ENCODE peak calls at places on chromosomes 5 and 9, in seven cellular contexts. V, H, K, A, X, J and B are unnamed samples.
A peak's percentile ranks its signal among the peaks of the same experiment; 100 is the strongest.

GRCh38 chr9:119026120-119026519 is 343.1 kb downstream of the BRINP1 start:
- DNase-seq in K (no peak), X (peak; percentile 86), H (no peak), A (peak; percentile 13), J (no peak), V (peak; percentile 54), B (no peak)

GRCh38 chr9:20043461-20043860 is 254.6 kb upstream of the SLC24A2 start:
- DNase-seq in X (no peak), A (no peak), H (no peak), J (no peak), V (no peak), K (no peak), B (no peak)

GRCh38 chr5:116864838-116865190 is 290.2 kb upstream of the SEMA6A start:
- DNase-seq in J (no peak), H (no peak), K (no peak), A (no peak), V (no peak), X (no peak), B (no peak)

GRCh38 chr9:133957328-133957727 is 34.8 kb downstream of the VAV2 start:
- DNase-seq in K (peak; percentile 73), X (no peak), A (peak; percentile 30), V (no peak), J (peak; percentile 30), H (no peak), B (no peak)

GRCh38 chr9:91790912-91791311 is 159.1 kb downstream of the ROR2 start:
- DNase-seq in J (no peak), K (no peak), X (no peak), V (no peak), H (no peak), A (no peak), B (no peak)

GRCh38 chr5:152593388-152593787 is 188.3 kb upstream of the NMUR2 start:
- DNase-seq in V (no peak), H (no peak), J (no peak), K (no peak), X (no peak), A (no peak), B (no peak)

GRCh38 chr5:145942202-145942601 is 5.8 kb downstream of the SH3RF2 start:
- DNase-seq in A (peak; percentile 85), H (peak; percentile 51), J (no peak), X (no peak), K (no peak), V (no peak), B (no peak)

GRCh38 chr9:117644607-117645244 is 59.5 kb upstream of the TLR4 start:
- DNase-seq in J (peak; percentile 78), K (peak; percentile 88), A (peak; percentile 77), X (peak; percentile 52), V (peak; percentile 54), H (peak; percentile 89), B (peak; percentile 61)

GRCh38 chr9:136943291-136944093 is 1.0 kb downstream of the FBXW5 start:
- DNase-seq in J (peak; percentile 71), A (no peak), H (peak; percentile 63), X (no peak), K (peak; percentile 92), V (no peak), B (no peak)

GRCh38 chr9:80664327-80665210 is 1024.8 kb downstream of the TLE1 start:
- DNase-seq in A (no peak), V (no peak), H (no peak), J (no peak), X (no peak), K (no peak), B (no peak)

GRCh38 chr9:133701981-133702797 is 36.0 kb downstream of the SARDH start:
- DNase-seq in A (no peak), H (peak; percentile 69), K (peak; percentile 86), V (no peak), X (no peak), J (peak; percentile 53), B (no peak)

GRCh38 chr5:138543730-138544104 is 681 bp upstream of the ETF1 start:
- DNase-seq in X (no peak), H (no peak), V (no peak), J (no peak), A (no peak), K (no peak), B (no peak)

GRCh38 chr9:92483896-92484545 is 1.7 kb upstream of the ASPN start:
- DNase-seq in V (no peak), A (no peak), H (no peak), J (no peak), K (no peak), X (no peak), B (no peak)

GRCh38 chr9:107925756-107926297 is 436.3 kb upstream of the KLF4 start:
- DNase-seq in A (no peak), H (no peak), K (no peak), V (no peak), X (no peak), J (no peak), B (no peak)

GRCh38 chr5:172695431-172696054 is 54.5 kb downstream of the NEURL1B start:
- DNase-seq in J (peak; percentile 26), K (peak; percentile 58), V (no peak), H (no peak), X (no peak), A (no peak), B (no peak)

GRCh38 chr9:129411501-129412175 is 209.3 kb downstream of the C9orf50 start:
- DNase-seq in A (no peak), X (no peak), K (peak; percentile 75), V (no peak), H (no peak), J (peak; percentile 56), B (no peak)

GRCh38 chr9:129413537-129414376 is 207.1 kb downstream of the C9orf50 start:
- DNase-seq in X (peak; percentile 98), A (peak; percentile 99), J (peak; percentile 99), K (peak; percentile 100), V (peak; percentile 99), H (peak; percentile 99), B (peak; percentile 99)

GRCh38 chr9:129414377-129415021 is 206.4 kb downstream of the C9orf50 start:
- DNase-seq in K (peak; percentile 87), H (no peak), X (peak; percentile 49), V (no peak), A (no peak), J (no peak), B (peak; percentile 59)

GRCh38 chr9:129415031-129415953 is 205.6 kb downstream of the C9orf50 start:
- DNase-seq in V (no peak), A (no peak), X (no peak), J (no peak), H (no peak), K (no peak), B (no peak)

DNA sequence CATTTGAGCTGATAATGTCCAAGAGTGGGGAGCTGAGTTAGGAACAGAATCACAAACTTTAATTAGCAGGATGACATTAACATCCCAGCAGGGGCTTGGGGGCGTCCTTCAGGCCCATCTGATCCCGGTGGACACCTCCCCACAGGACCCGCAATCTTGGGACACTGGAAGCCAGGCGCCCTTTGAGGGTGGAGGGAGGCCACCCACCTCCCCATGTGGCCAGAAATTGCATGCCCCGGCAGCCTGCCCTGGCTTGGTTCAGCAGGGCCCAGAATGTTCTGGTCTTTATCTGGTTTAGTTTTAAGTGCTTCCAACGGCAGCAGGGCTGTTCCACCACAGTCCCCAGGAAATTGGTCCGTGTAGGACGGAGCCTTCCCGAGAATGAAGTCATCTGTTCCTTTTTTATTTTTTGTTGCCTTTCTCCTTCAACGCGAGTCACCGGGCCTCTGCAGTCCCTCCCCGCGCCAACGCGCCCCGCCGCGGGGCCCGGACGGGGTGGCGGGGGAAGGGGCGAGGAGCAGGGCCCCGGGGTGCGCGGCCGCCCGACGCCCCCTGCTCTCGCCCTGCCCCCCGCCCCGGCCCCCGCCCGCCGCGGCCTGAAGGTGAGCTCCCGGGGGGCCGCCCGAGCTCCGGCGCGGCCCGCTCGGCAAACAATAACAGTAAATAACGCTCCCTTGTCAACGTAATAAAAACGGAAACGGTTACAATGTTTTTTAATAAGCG is 207.9 kb downstream of the C9orf50 start:
- DNase-seq in V (peak; percentile 43), X (peak; percentile 68), K (peak; percentile 88), H (peak; percentile 72), J (peak; percentile 71), A (peak; percentile 78), B (peak; percentile 84)
- TF ChIP-seq CTCF in V (peak; percentile 16), X (peak; percentile 38), K (no peak), H (no peak), J (no peak), A (peak; percentile 20), B (peak; percentile 18)

DNA sequence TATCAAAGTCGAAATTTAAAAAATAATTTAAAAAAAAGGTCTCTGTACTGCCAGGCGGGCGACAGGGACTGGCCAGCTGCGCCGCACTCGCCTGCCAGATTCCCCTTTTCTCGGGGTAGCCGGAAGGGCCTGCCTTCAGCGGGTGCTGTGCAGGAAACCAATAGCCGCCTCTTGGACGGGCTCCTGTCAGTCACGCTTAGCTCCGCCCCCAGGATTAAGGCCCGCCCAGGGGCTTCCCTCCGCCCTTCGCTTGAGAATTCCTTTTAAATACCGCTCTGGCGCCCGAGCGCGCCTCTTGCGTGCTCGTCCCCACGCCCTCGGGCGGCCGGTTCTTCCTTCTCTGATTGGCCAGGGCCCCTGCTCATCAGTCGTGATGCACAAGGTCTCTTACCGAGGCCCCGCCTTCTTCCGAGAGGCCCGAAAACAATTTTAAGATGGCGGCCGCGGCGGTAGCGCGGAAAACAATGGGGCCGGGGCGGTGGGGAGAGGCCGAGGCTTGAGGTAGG is at the start of gene MAML1:
- DNase-seq in A (peak; percentile 100), K (peak; percentile 100), H (peak; percentile 100), J (peak; percentile 100), V (peak; percentile 100), X (peak; percentile 100), B (peak; percentile 100)
- TF ChIP-seq POLR2A in A (peak; percentile 69), K (no peak), H (no peak), J (peak; percentile 64), V (peak; percentile 93), X (no peak), B (peak; percentile 76)

DNA sequence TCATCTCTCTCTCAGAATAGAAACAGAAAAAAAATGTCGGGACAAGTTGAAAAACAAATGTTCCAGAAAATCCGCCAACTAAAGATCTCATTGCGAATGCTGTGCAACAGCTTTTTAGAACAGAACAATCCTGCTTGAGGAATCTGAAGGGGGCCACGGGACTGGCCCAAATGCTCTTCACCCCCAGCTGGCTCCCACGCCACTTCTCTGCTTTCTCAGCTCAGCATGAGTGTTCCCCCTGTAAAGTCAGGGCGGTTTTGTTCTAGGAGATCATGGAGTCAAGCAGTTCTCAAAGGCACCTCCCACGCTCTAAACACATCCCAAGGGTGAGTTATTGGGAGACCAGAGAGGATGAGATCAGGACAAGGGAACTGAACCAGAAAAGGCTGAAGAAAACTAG is 31.5 kb downstream of the DIRAS2 start:
- DNase-seq in H (no peak), J (no peak), K (no peak), V (no peak), A (no peak), X (no peak), B (no peak)
- TF ChIP-seq CTCF in H (no peak), J (no peak), K (no peak), V (no peak), A (no peak), X (no peak), B (no peak)

DNA sequence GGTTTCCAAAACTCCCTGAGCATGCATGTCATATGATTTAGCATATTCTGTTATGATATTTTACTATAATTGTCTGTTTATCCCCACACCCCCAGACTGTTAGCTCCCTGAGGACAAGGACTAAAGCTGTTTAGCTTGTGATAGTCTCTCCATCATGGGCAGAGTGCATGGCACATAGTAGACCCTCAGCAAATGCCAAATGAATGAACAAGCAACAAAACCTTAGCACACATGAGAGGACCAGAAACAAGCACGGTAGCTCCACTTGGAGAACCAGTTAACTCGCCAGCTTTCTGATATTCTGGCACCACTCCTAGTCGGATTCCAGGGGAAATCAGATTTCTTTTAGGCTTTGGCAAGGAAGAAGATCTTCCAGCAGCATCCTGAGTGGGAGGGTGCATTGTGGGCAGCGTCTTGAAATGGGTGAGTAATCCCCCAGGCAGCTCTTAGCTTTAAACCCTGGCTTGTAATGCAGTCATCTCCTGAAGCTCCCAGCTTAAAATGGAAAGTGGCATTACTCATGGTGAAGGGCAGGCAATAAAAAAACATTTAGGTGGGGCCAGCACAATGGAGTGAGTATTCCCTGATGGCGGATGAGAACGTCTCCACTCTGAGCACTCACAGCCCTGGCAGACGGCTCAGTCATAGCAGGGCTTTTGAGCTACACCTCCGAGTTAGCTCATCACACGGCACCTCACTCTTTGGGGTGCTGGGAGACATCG is 41.1 kb downstream of the FGF1 start:
- DNase-seq in X (no peak), A (peak; percentile 17), H (no peak), K (no peak), J (no peak), V (peak; percentile 19), B (peak; percentile 76)
- TF ChIP-seq POLR2A in X (no peak), A (no peak), H (no peak), K (no peak), J (no peak), V (no peak), B (no peak)